ENCODE peak calls at places on chromosomes 7 and 10, in six cellular contexts. One of them, this sample, is unnamed.

GRCh38 chr7:945556-946255 is 8.8 kb downstream of the ADAP1 start:
- DNase-seq in breast epithelium: peak; percentile 95
- DNase-seq in left ventricle myocardium inferior: no peak
- DNase-seq in spleen: peak; percentile 74
- DNase-seq in cardiac muscle cell: no peak
- DNase-seq in A549: no peak
- DNase-seq in this sample: no peak

GRCh38 chr10:132724436-132724835 is 61.5 kb downstream of the NKX6-2 start:
- DNase-seq in breast epithelium: no peak
- DNase-seq in left ventricle myocardium inferior: no peak
- DNase-seq in spleen: no peak
- DNase-seq in cardiac muscle cell: no peak
- DNase-seq in A549: no peak
- DNase-seq in this sample: no peak

GRCh38 chr10:89502556-89502955 is 32.8 kb downstream of the SLC16A12 start:
- DNase-seq in breast epithelium: no peak
- DNase-seq in left ventricle myocardium inferior: no peak
- DNase-seq in spleen: no peak
- DNase-seq in cardiac muscle cell: no peak
- DNase-seq in A549: no peak
- DNase-seq in this sample: no peak

GRCh38 chr7:151062399-151063211 is 3.2 kb downstream of the SLC4A2 start:
- DNase-seq in breast epithelium: no peak
- DNase-seq in left ventricle myocardium inferior: no peak
- DNase-seq in spleen: no peak
- DNase-seq in cardiac muscle cell: peak; percentile 93
- DNase-seq in A549: peak; percentile 97
- DNase-seq in this sample: no peak

GRCh38 chr10:80289451-80290287 is at the start of gene MAT1A:
- DNase-seq in breast epithelium: peak; percentile 56
- DNase-seq in left ventricle myocardium inferior: no peak
- DNase-seq in spleen: no peak
- DNase-seq in cardiac muscle cell: peak; percentile 55
- DNase-seq in A549: no peak
- DNase-seq in this sample: no peak

GRCh38 chr10:100370561-100370975 is 23.5 kb downstream of the SCD start:
- DNase-seq in breast epithelium: no peak
- DNase-seq in left ventricle myocardium inferior: no peak
- DNase-seq in spleen: no peak
- DNase-seq in cardiac muscle cell: no peak
- DNase-seq in A549: no peak
- DNase-seq in this sample: no peak

GRCh38 chr7:67805921-67806471 is 809.4 kb downstream of the TYW1 start:
- DNase-seq in breast epithelium: no peak
- DNase-seq in left ventricle myocardium inferior: no peak
- DNase-seq in spleen: no peak
- DNase-seq in cardiac muscle cell: no peak
- DNase-seq in A549: no peak
- DNase-seq in this sample: no peak

GRCh38 chr10:59047180-59047579 is 129.3 kb upstream of the PHYHIPL start:
- DNase-seq in breast epithelium: no peak
- DNase-seq in left ventricle myocardium inferior: no peak
- DNase-seq in spleen: no peak
- DNase-seq in cardiac muscle cell: no peak
- DNase-seq in A549: no peak
- DNase-seq in this sample: no peak

GRCh38 chr7:54992876-54993490 is 25.8 kb upstream of the EGFR start:
- DNase-seq in breast epithelium: no peak
- DNase-seq in left ventricle myocardium inferior: no peak
- DNase-seq in spleen: no peak
- DNase-seq in cardiac muscle cell: no peak
- DNase-seq in A549: no peak
- DNase-seq in this sample: no peak

GRCh38 chr10:29039091-29039490 is 249.8 kb upstream of the LYZL1 start:
- DNase-seq in breast epithelium: no peak
- DNase-seq in left ventricle myocardium inferior: no peak
- DNase-seq in spleen: no peak
- DNase-seq in cardiac muscle cell: no peak
- DNase-seq in A549: no peak
- DNase-seq in this sample: no peak

GRCh38 chr10:22599048-22599561 is 115.3 kb downstream of the PIP4K2A start:
- DNase-seq in breast epithelium: no peak
- DNase-seq in left ventricle myocardium inferior: no peak
- DNase-seq in spleen: no peak
- DNase-seq in cardiac muscle cell: no peak
- DNase-seq in A549: peak; percentile 25
- DNase-seq in this sample: no peak

GRCh38 chr7:130909161-130909836 is 175.3 kb upstream of the KLF14 start:
- DNase-seq in breast epithelium: no peak
- DNase-seq in left ventricle myocardium inferior: no peak
- DNase-seq in spleen: no peak
- DNase-seq in cardiac muscle cell: no peak
- DNase-seq in A549: no peak
- DNase-seq in this sample: no peak

GRCh38 chr10:131899695-131900349 is 986 bp upstream of the PPP2R2D start:
- DNase-seq in breast epithelium: no peak
- DNase-seq in left ventricle myocardium inferior: no peak
- DNase-seq in spleen: peak; percentile 72
- DNase-seq in cardiac muscle cell: no peak
- DNase-seq in A549: peak; percentile 72
- DNase-seq in this sample: no peak

GRCh38 chr10:22518167-22518724 is 172.9 kb downstream of the SPAG6 start:
- DNase-seq in breast epithelium: no peak
- DNase-seq in left ventricle myocardium inferior: no peak
- DNase-seq in spleen: no peak
- DNase-seq in cardiac muscle cell: no peak
- DNase-seq in A549: no peak
- DNase-seq in this sample: no peak

DNA sequence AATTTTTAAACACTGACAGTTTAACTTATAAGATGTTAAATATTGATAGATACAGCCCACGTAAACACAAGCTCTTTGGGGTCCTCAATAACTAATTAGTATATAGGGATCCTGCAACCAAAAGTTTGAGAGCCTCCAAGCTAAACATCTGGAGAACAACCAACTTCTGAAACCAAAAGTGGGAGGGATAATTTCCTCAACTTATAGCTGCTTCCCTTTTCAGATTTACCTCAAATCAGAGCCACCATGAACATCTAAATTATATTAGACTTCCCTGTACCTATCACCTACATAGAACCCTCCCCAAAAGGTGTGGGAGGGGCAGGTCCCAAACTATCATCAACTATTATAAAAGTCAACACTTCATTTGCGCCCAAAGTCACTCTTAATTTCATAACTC is 8.6 kb downstream of the PSAP start:
- DNase-seq in breast epithelium: no peak
- DNase-seq in left ventricle myocardium inferior: no peak
- DNase-seq in spleen: no peak
- DNase-seq in cardiac muscle cell: no peak
- DNase-seq in A549: no peak
- DNase-seq in this sample: no peak
- H3K4me1 ChIP-seq in breast epithelium: peaks cover 28% of the 10 kb centered on the region
- H3K4me1 ChIP-seq in left ventricle myocardium inferior: peaks cover 100% of the 10 kb centered on the region
- H3K4me1 ChIP-seq in spleen: peaks cover 100% of the 10 kb centered on the region
- H3K4me1 ChIP-seq in cardiac muscle cell: peaks cover 43% of the 10 kb centered on the region
- H3K4me1 ChIP-seq in A549: peaks cover 56% of the 10 kb centered on the region
- H3K4me1 ChIP-seq in this sample: peaks cover 29% of the 10 kb centered on the region

GRCh38 chr7:29285451-29285807 is 90.9 kb downstream of the CHN2 start:
- DNase-seq in breast epithelium: no peak
- DNase-seq in left ventricle myocardium inferior: no peak
- DNase-seq in spleen: no peak
- DNase-seq in cardiac muscle cell: no peak
- DNase-seq in A549: peak; percentile 27
- DNase-seq in this sample: no peak

GRCh38 chr7:29278362-29279070 is 83.9 kb downstream of the CHN2 start:
- DNase-seq in breast epithelium: no peak
- DNase-seq in left ventricle myocardium inferior: no peak
- DNase-seq in spleen: no peak
- DNase-seq in cardiac muscle cell: no peak
- DNase-seq in A549: no peak
- DNase-seq in this sample: no peak

GRCh38 chr7:29284586-29285450 is 90.2 kb downstream of the CHN2 start:
- DNase-seq in breast epithelium: no peak
- DNase-seq in left ventricle myocardium inferior: no peak
- DNase-seq in spleen: no peak
- DNase-seq in cardiac muscle cell: no peak
- DNase-seq in A549: no peak
- DNase-seq in this sample: no peak

GRCh38 chr7:29282819-29283414 is 88.3 kb downstream of the CHN2 start:
- DNase-seq in breast epithelium: no peak
- DNase-seq in left ventricle myocardium inferior: no peak
- DNase-seq in spleen: no peak
- DNase-seq in cardiac muscle cell: no peak
- DNase-seq in A549: no peak
- DNase-seq in this sample: no peak

GRCh38 chr7:29281782-29282541 is 87.4 kb downstream of the CHN2 start:
- DNase-seq in breast epithelium: no peak
- DNase-seq in left ventricle myocardium inferior: peak; percentile 63
- DNase-seq in spleen: no peak
- DNase-seq in cardiac muscle cell: peak; percentile 63
- DNase-seq in A549: no peak
- DNase-seq in this sample: no peak
- H3K27ac ChIP-seq in breast epithelium: no peak overlapping the region
- H3K27ac ChIP-seq in left ventricle myocardium inferior: peak overlapping the region; percentile 47
- H3K27ac ChIP-seq in spleen: no peak overlapping the region
- H3K27ac ChIP-seq in cardiac muscle cell: no peak overlapping the region
- H3K27ac ChIP-seq in A549: no peak overlapping the region
- H3K27ac ChIP-seq in this sample: no peak overlapping the region

GRCh38 chr7:128265906-128266300 is 24.8 kb downstream of the LEP start:
- DNase-seq in breast epithelium: no peak
- DNase-seq in left ventricle myocardium inferior: no peak
- DNase-seq in spleen: no peak
- DNase-seq in cardiac muscle cell: no peak
- DNase-seq in A549: no peak
- DNase-seq in this sample: no peak

GRCh38 chr7:128266529-128266890 is 25.4 kb downstream of the LEP start:
- DNase-seq in breast epithelium: no peak
- DNase-seq in left ventricle myocardium inferior: no peak
- DNase-seq in spleen: no peak
- DNase-seq in cardiac muscle cell: no peak
- DNase-seq in A549: no peak
- DNase-seq in this sample: no peak

GRCh38 chr7:128268233-128268632 is 27.2 kb downstream of the LEP start:
- DNase-seq in breast epithelium: no peak
- DNase-seq in left ventricle myocardium inferior: no peak
- DNase-seq in spleen: no peak
- DNase-seq in cardiac muscle cell: no peak
- DNase-seq in A549: no peak
- DNase-seq in this sample: no peak

GRCh38 chr7:128265156-128265905 is 24.3 kb downstream of the LEP start:
- DNase-seq in breast epithelium: no peak
- DNase-seq in left ventricle myocardium inferior: no peak
- DNase-seq in spleen: no peak
- DNase-seq in cardiac muscle cell: no peak
- DNase-seq in A549: no peak
- DNase-seq in this sample: no peak

GRCh38 chr7:128266891-128267839 is 26.1 kb downstream of the LEP start:
- DNase-seq in breast epithelium: peak; percentile 93
- DNase-seq in left ventricle myocardium inferior: peak; percentile 54
- DNase-seq in spleen: no peak
- DNase-seq in cardiac muscle cell: peak; percentile 17
- DNase-seq in A549: no peak
- DNase-seq in this sample: no peak
- TF ChIP-seq CTCF in breast epithelium: no peak
- TF ChIP-seq CTCF in left ventricle myocardium inferior: no peak
- TF ChIP-seq CTCF in spleen: no peak
- TF ChIP-seq CTCF in cardiac muscle cell: peak; percentile 27
- TF ChIP-seq CTCF in A549: no peak
- TF ChIP-seq CTCF in this sample: no peak

DNA sequence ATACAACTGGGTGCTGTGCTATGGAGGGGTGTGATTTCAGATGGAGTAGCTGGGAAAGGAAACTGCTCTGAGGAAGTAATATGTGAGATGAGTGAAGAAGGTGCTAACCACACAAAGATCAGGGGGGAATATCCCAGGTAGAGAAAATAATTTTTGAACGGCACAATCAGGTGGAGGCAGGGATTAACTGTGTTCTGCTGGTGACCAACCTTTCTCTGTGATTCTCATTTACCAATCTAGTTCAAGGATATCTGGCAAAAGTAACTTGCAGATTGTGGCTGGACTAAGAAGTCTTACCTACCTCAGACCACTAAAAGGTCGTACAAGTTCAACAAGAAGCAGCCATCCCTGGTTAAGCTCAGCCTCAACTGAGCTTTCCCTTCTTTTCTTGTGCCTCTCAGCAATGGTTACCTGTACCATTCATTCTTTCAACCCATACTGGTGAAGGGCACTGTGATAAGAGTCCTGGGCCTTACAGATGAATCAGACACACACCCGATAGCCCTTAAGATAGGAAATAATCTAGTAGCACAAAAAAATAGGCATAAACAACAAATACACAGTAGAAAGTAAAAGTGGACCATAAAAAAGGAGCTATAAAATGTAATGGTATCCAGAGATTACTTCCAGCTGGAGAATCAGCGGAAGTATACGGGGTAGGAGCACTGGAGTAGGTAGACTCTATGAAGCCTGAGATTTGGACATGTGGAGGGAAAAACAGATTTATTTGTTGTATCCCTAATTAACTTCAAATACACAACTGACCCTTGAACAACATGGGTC is 96.6 kb downstream of the UBE2H start:
- DNase-seq in breast epithelium: no peak
- DNase-seq in left ventricle myocardium inferior: no peak
- DNase-seq in spleen: no peak
- DNase-seq in cardiac muscle cell: no peak
- DNase-seq in A549: no peak
- DNase-seq in this sample: no peak
- H3K4me1 ChIP-seq in breast epithelium: peaks cover 17% of the 10 kb centered on the region
- H3K4me1 ChIP-seq in left ventricle myocardium inferior: peaks cover 94% of the 10 kb centered on the region
- H3K4me1 ChIP-seq in spleen: peaks cover 69% of the 10 kb centered on the region
- H3K4me1 ChIP-seq in cardiac muscle cell: peaks cover 39% of the 10 kb centered on the region
- H3K4me1 ChIP-seq in A549: peaks cover 47% of the 10 kb centered on the region
- H3K4me1 ChIP-seq in this sample: peaks cover 89% of the 10 kb centered on the region

GRCh38 chr10:63583909-63584747 is 62.9 kb downstream of the REEP3 start:
- DNase-seq in breast epithelium: no peak
- DNase-seq in left ventricle myocardium inferior: no peak
- DNase-seq in spleen: no peak
- DNase-seq in cardiac muscle cell: no peak
- DNase-seq in A549: no peak
- DNase-seq in this sample: no peak
- H3K27ac ChIP-seq in breast epithelium: peak overlapping the region; percentile 65
- H3K27ac ChIP-seq in left ventricle myocardium inferior: no peak overlapping the region
- H3K27ac ChIP-seq in spleen: no peak overlapping the region
- H3K27ac ChIP-seq in cardiac muscle cell: no peak overlapping the region
- H3K27ac ChIP-seq in A549: no peak overlapping the region
- H3K27ac ChIP-seq in this sample: peak overlapping the region; percentile 78

This sample was measured in thoracic aorta.